ENCODE peak calls at places on chromosomes 5 and 9, in four cellular contexts. B, L, F and J are unnamed samples. For H3K36me3 and H3K27me3, the result is how much of the 10 kb centered on the place peaks cover.

GRCh38 chr5:56094579-56095361 is 100.0 kb upstream of the IL6ST start:
- DNase-seq in L (no peak), B (no peak), F (no peak), J (no peak)

GRCh38 chr5:167626341-167627118 is 664.9 kb upstream of the WWC1 start:
- DNase-seq in B (no peak), L (no peak), F (no peak), J (no peak)

GRCh38 chr5:72543365-72543764 is 36.2 kb upstream of the ZNF366 start:
- DNase-seq in L (no peak), F (no peak), B (no peak), J (no peak)

GRCh38 chr5:6659941-6660684 is 26.9 kb downstream of the SRD5A1 start:
- DNase-seq in F (no peak), L (no peak), B (no peak), J (no peak)

GRCh38 chr9:107491081-107492053 is 1.8 kb upstream of the KLF4 start:
- DNase-seq in B (peak), L (peak), F (peak), J (peak)

GRCh38 chr5:100676807-100677631 is 141.8 kb downstream of the FAM174A start:
- DNase-seq in B (no peak), F (no peak), L (no peak), J (no peak)

GRCh38 chr5:116557669-116558271 is 16.9 kb downstream of the SEMA6A start:
- DNase-seq in B (peak), F (peak), L (no peak), J (no peak)

GRCh38 chr9:73121375-73121935 is 30.2 kb upstream of the ANXA1 start:
- DNase-seq in F (no peak), L (no peak), B (no peak), J (no peak)

GRCh38 chr5:52844885-52845284 is 57.2 kb downstream of the ITGA1 start:
- DNase-seq in F (no peak), B (no peak), L (no peak), J (no peak)

GRCh38 chr9:136437839-136438547 is 1.7 kb downstream of the INPP5E start:
- DNase-seq in L (no peak), F (no peak), B (no peak), J (no peak)

GRCh38 chr5:116234681-116235080 is 149.9 kb downstream of the COMMD10 start:
- DNase-seq in B (peak), F (no peak), L (no peak), J (no peak)

GRCh38 chr9:38117646-38118045 is 48.6 kb upstream of the SHB start:
- DNase-seq in B (no peak), L (no peak), F (no peak), J (no peak)

GRCh38 chr5:169717298-169717697 is 80.2 kb downstream of the DOCK2 start:
- DNase-seq in L (no peak), F (no peak), B (no peak), J (no peak)

GRCh38 chr9:135951889-135952663 is 9.1 kb downstream of the UBAC1 start:
- DNase-seq in L (no peak), B (no peak), F (no peak), J (no peak)

GRCh38 chr5:135456238-135457099 is 4.3 kb upstream of the TIFAB start:
- DNase-seq in F (peak), L (peak), B (no peak), J (no peak)

GRCh38 chr9:127526655-127527559 is 75.6 kb downstream of the LRSAM1 start:
- DNase-seq in L (no peak), B (no peak), F (no peak), J (no peak)

GRCh38 chr5:19462019-19462418 is 526.0 kb downstream of the CDH18 start:
- DNase-seq in F (no peak), L (no peak), B (no peak), J (no peak)

DNA sequence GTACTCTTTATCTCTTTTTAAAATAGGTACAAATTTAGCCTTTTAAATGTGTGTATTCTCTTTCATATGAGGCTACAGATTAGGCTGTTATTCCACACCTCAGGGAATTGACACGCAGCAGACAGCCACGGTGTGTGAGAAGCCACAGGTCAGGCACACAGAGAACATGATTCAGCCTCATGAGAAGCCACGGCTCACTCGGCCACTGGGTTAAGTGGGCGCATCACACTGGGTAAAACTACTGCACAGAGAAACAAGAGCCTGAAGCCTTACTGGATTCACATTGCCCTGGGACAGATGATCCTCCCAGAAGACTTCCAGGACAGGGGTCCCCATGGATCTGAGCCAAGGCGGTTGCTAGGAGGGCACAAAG is 28.2 kb downstream of the LPCAT1 start:
- DNase-seq in B (no peak), F (no peak), L (no peak), J (no peak)
- H3K4me3 ChIP-seq in B (no peak), F (no peak), L (no peak), J (no peak)

DNA sequence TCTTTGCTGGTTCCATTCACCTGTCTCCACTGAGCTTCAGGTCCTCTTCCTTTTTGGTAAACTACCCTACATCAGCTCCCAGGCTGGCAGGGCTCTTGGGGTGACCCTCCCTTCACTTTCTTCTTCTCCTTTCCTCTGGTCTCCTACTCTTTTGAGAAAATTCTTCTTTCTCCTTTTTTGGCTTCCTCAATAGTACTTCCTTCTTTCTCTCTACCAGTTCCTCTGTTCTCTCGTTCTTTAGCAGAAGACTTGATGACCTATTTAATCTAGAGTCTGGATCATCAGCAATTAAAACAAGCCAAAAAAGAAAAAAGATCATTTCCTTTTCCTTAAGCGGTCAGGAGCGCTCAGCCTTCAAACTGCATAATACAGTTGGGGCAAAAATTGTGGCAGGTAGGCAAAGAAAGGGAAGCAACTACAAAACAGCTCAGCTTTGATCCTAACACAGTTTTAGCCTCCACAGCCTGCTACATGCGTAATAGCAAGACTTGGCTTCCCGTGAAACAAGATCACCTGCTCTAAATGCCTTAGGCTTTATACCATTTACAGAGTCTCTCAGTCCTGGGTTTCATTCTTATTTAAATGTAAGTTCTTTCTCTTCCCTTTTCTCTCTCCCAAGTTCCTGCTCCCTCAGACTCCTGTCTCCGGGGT is 14.0 kb upstream of the GSN start:
- DNase-seq in B (peak), L (no peak), F (no peak), J (peak)
- H3K36me3 ChIP-seq in B (under half), L (under half), F (under half), J (under half)

DNA sequence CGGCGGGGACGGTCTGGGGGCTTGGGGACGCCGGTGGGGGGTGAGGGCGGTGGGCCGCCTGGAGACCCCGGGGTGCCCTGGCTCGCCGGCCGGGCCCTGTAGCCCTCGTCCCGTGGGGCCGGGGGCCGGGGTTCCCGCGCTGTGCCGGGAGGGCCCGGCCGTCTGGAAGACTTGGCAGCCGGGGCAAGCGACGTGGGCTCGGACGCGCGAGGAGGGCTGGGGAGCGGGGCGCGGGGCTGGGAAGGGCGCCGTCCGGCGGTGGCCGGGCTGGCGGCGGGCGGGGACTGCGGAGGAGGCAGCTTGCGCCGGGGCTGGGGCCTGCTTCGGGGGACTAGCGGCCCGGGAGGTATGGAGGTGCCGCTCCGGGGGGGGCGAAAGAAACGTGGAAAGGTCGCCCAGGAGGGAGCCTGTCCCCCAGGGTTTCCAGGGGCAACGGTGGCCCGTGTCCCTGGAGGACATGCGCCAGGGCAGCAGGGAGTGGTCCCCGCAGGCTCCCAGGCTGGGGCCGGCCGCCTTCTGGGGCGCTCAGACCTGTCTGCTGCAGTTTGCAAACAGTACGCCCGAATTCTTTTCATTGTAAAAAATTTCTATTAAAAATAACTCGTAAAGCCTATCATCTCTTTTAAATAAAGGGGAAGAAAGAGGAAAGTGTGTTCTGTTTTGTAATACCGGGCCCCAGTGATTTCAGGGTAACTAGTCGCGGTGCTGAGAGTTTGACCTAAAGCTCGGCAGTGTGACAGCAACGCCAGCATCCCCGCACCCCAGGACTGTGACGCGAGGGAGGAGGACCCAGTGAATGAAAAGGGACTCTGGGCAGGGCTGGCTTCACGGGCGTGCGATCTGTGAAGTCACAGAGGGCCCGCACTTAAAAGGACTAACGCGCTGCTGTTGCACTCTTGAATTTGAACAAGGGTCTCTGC is 752 bp upstream of the ANKH start:
- DNase-seq in F (peak), L (peak), B (peak), J (peak)
- H3K27me3 ChIP-seq in F (under half), L (under half), B (under half), J (under half)

DNA sequence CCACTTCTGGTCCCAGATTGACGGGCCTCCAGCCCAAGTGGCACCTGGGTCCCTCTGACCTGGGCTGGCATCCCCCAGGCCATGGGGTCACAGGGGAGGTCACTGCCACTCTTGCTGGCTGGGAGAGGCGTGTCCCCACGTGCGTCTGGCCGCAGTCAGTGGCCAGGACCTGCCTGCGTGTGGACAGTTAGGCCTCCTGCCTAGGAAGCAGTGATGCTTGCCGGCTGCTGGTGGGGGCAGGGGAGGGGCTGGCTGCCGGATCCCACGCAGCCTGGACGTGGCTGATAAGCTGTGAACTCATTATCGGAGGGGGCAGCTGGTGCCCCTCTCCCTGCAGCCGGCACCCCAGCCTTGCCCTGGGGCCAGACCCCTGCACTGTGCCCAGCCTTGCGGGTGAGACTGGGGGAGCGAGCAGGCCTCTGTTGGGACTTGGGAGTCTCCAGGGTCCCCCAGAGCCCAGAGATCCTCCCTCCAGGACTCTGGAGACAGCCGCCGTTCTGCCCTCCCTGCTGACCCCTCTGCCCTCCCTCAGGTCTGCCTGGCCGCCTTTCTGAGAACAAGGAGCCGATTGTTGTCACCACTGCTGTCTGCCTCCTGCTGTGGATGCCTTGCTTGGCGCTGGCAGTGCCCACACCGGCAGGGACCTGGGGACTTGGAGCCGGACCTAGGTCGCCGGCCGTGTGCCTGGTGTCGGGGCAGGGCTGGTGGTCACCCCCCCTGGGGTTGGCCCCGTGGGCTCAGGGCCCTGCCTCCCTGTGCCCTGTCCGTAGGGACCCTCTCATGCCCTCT is 12.3 kb downstream of the RXRA start:
- DNase-seq in L (peak), B (no peak), F (no peak), J (no peak)
- H3K4me3 ChIP-seq in L (no peak), B (no peak), F (peak), J (no peak)

GRCh38 chr5:176530406-176530982 is 6.7 kb downstream of the RNF44 start:
- DNase-seq in L (no peak), F (no peak), B (peak), J (peak)
- H3K36me3 ChIP-seq in L (under half), F (under half), B (half or more), J (under half)

GRCh38 chr9:111481885-111482636 is 2.1 kb downstream of the ECPAS start:
- DNase-seq in B (peak), F (no peak), L (no peak), J (no peak)
- H3K27me3 ChIP-seq in B (under half), F (under half), L (under half), J (under half)

DNA sequence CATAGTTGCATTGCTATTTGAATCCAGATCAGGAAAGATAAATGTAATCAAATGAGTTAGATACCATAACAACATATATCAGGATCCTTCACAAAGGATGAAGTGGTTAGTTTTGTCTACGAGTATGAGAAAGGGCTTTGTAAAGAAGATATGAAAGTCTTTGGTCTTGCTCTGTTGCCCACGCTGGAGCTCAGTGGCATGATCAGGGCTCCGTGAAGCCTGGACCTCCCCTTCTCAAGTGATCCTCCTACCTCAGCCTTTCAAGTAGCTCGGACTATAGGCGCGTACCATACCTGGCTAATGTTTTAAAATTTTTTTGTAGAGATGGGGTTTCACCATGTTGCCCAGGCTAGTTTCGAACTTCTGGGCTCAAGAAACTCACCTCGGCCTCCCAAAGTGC is 1.8 kb downstream of the SMC5 start:
- DNase-seq in B (no peak), L (no peak), F (no peak), J (no peak)
- H3K4me3 ChIP-seq in B (peak), L (peak), F (no peak), J (peak)

GRCh38 chr5:96155156-96155555 is 193.5 kb upstream of the ELL2 start:
- DNase-seq in L (no peak), F (no peak), B (no peak), J (no peak)

GRCh38 chr5:96157077-96157780 is 195.6 kb upstream of the ELL2 start:
- DNase-seq in L (no peak), F (no peak), B (no peak), J (no peak)

GRCh38 chr5:96157841-96158291 is 196.2 kb upstream of the ELL2 start:
- DNase-seq in L (no peak), F (no peak), B (no peak), J (no peak)

GRCh38 chr5:96159076-96159475 is 197.4 kb upstream of the ELL2 start:
- DNase-seq in B (no peak), L (no peak), F (no peak), J (no peak)
- H3K36me3 ChIP-seq in B (under half), L (under half), F (under half), J (under half)

GRCh38 chr5:132748522-132749000 is 1.3 kb downstream of the CCNI2 start:
- DNase-seq in B (no peak), F (no peak), L (no peak), J (peak)
- H3K27me3 ChIP-seq in B (half or more), F (under half), L (under half), J (under half)